ENCODE peak calls at places on chromosomes 12 and 14, in seven cellular contexts. One of them, this sample, is unnamed.

GRCh38 chr14:68890173-68890931 is 88.8 kb downstream of the ACTN1 start:
- DNase-seq in trophoblast cell: no peak
- DNase-seq in mesendoderm: no peak
- DNase-seq in neuronal stem cell: no peak
- DNase-seq in H1: no peak
- DNase-seq in H9: no peak
- DNase-seq in IMR-90: no peak
- DNase-seq in this sample: no peak

GRCh38 chr12:124402281-124403066 is 107.6 kb downstream of the RFLNA start:
- DNase-seq in IMR-90: no peak
- DNase-seq in H1: no peak
- DNase-seq in mesendoderm: peak
- DNase-seq in H9: peak
- DNase-seq in trophoblast cell: no peak
- DNase-seq in neuronal stem cell: no peak
- DNase-seq in this sample: no peak

GRCh38 chr14:102509744-102510615 is at the start of gene ANKRD9:
- DNase-seq in H9: peak
- DNase-seq in H1: peak
- DNase-seq in IMR-90: peak
- DNase-seq in trophoblast cell: peak
- DNase-seq in mesendoderm: peak
- DNase-seq in neuronal stem cell: peak
- DNase-seq in this sample: peak

GRCh38 chr14:101201535-101202125 is 298.1 kb upstream of the RTL1 start:
- DNase-seq in IMR-90: no peak
- DNase-seq in H9: peak
- DNase-seq in neuronal stem cell: no peak
- DNase-seq in H1: peak
- DNase-seq in trophoblast cell: no peak
- DNase-seq in mesendoderm: no peak
- DNase-seq in this sample: no peak

GRCh38 chr14:58216544-58216943 is 16.6 kb downstream of the ACTR10 start:
- DNase-seq in mesendoderm: no peak
- DNase-seq in IMR-90: peak
- DNase-seq in trophoblast cell: no peak
- DNase-seq in neuronal stem cell: no peak
- DNase-seq in H1: no peak
- DNase-seq in H9: no peak
- DNase-seq in this sample: peak

GRCh38 chr14:75646762-75647161 is 13.9 kb downstream of the ERG28 start:
- DNase-seq in trophoblast cell: peak
- DNase-seq in neuronal stem cell: no peak
- DNase-seq in IMR-90: no peak
- DNase-seq in H1: no peak
- DNase-seq in H9: no peak
- DNase-seq in mesendoderm: no peak
- DNase-seq in this sample: no peak

GRCh38 chr12:4320287-4320858 is 640 bp upstream of the TIGAR start:
- DNase-seq in mesendoderm: no peak
- DNase-seq in H1: no peak
- DNase-seq in neuronal stem cell: peak
- DNase-seq in trophoblast cell: peak
- DNase-seq in IMR-90: no peak
- DNase-seq in H9: no peak
- DNase-seq in this sample: no peak

GRCh38 chr14:104813286-104813685 is 12.4 kb downstream of the ZBTB42 start:
- DNase-seq in neuronal stem cell: no peak
- DNase-seq in H1: no peak
- DNase-seq in IMR-90: no peak
- DNase-seq in mesendoderm: no peak
- DNase-seq in H9: no peak
- DNase-seq in trophoblast cell: peak
- DNase-seq in this sample: no peak

GRCh38 chr12:92188517-92189188 is 43.0 kb upstream of the BTG1 start:
- DNase-seq in trophoblast cell: no peak
- DNase-seq in mesendoderm: no peak
- DNase-seq in H9: no peak
- DNase-seq in H1: no peak
- DNase-seq in IMR-90: no peak
- DNase-seq in neuronal stem cell: no peak
- DNase-seq in this sample: no peak

GRCh38 chr14:73428354-73428824 is 30.0 kb downstream of the NUMB start:
- DNase-seq in mesendoderm: no peak
- DNase-seq in H9: no peak
- DNase-seq in neuronal stem cell: no peak
- DNase-seq in H1: no peak
- DNase-seq in IMR-90: peak
- DNase-seq in trophoblast cell: peak
- DNase-seq in this sample: peak

GRCh38 chr12:89160716-89161123 is 191.6 kb downstream of the DUSP6 start:
- DNase-seq in H9: no peak
- DNase-seq in mesendoderm: peak
- DNase-seq in neuronal stem cell: no peak
- DNase-seq in trophoblast cell: peak
- DNase-seq in H1: no peak
- DNase-seq in IMR-90: peak
- DNase-seq in this sample: peak

GRCh38 chr12:3131129-3131528 is 54.0 kb downstream of the TSPAN9 start:
- DNase-seq in mesendoderm: no peak
- DNase-seq in H1: no peak
- DNase-seq in trophoblast cell: no peak
- DNase-seq in H9: peak
- DNase-seq in neuronal stem cell: no peak
- DNase-seq in IMR-90: no peak
- DNase-seq in this sample: no peak

GRCh38 chr14:104844306-104845032 is 20.6 kb upstream of the CEP170B start:
- DNase-seq in trophoblast cell: no peak
- DNase-seq in H1: peak
- DNase-seq in H9: peak
- DNase-seq in neuronal stem cell: no peak
- DNase-seq in IMR-90: no peak
- DNase-seq in mesendoderm: peak
- DNase-seq in this sample: no peak

GRCh38 chr12:85280138-85280983 is at the start of gene ALX1:
- DNase-seq in mesendoderm: peak
- DNase-seq in H1: peak
- DNase-seq in IMR-90: peak
- DNase-seq in H9: peak
- DNase-seq in neuronal stem cell: peak
- DNase-seq in trophoblast cell: peak
- DNase-seq in this sample: peak

GRCh38 chr12:12890492-12890814 is 909 bp upstream of the GPRC5A start:
- DNase-seq in neuronal stem cell: no peak
- DNase-seq in H1: no peak
- DNase-seq in H9: no peak
- DNase-seq in mesendoderm: no peak
- DNase-seq in IMR-90: peak
- DNase-seq in trophoblast cell: no peak
- DNase-seq in this sample: no peak

GRCh38 chr12:57893460-57894353 is 47.2 kb upstream of the CTDSP2 start:
- DNase-seq in mesendoderm: peak
- DNase-seq in H1: no peak
- DNase-seq in neuronal stem cell: no peak
- DNase-seq in IMR-90: peak
- DNase-seq in H9: peak
- DNase-seq in trophoblast cell: peak
- DNase-seq in this sample: peak

GRCh38 chr14:91352101-91352500 is 65.5 kb downstream of the CCDC88C start:
- DNase-seq in IMR-90: no peak
- DNase-seq in trophoblast cell: no peak
- DNase-seq in H9: no peak
- DNase-seq in neuronal stem cell: no peak
- DNase-seq in H1: no peak
- DNase-seq in mesendoderm: no peak
- DNase-seq in this sample: no peak

GRCh38 chr14:95346820-95347219 is 27.1 kb upstream of the CLMN start:
- DNase-seq in trophoblast cell: peak
- DNase-seq in neuronal stem cell: no peak
- DNase-seq in mesendoderm: peak
- DNase-seq in IMR-90: no peak
- DNase-seq in H9: peak
- DNase-seq in H1: no peak
- DNase-seq in this sample: no peak

GRCh38 chr12:69900720-69901131 is 75.7 kb downstream of the MYRFL start:
- DNase-seq in neuronal stem cell: peak
- DNase-seq in trophoblast cell: peak
- DNase-seq in mesendoderm: peak
- DNase-seq in H1: peak
- DNase-seq in H9: peak
- DNase-seq in IMR-90: peak
- DNase-seq in this sample: peak

GRCh38 chr14:99412122-99413061 is 68.3 kb downstream of the SETD3 start:
- DNase-seq in mesendoderm: peak
- DNase-seq in trophoblast cell: no peak
- DNase-seq in neuronal stem cell: no peak
- DNase-seq in H1: no peak
- DNase-seq in IMR-90: peak
- DNase-seq in H9: peak
- DNase-seq in this sample: peak

GRCh38 chr14:63922696-63923421 is 70.1 kb downstream of the SYNE2 start:
- DNase-seq in IMR-90: peak
- DNase-seq in trophoblast cell: peak
- DNase-seq in neuronal stem cell: no peak
- DNase-seq in H1: no peak
- DNase-seq in H9: no peak
- DNase-seq in mesendoderm: no peak
- DNase-seq in this sample: no peak

GRCh38 chr14:101022916-101023435 is 119.5 kb upstream of the RTL1 start:
- DNase-seq in neuronal stem cell: no peak
- DNase-seq in H9: no peak
- DNase-seq in H1: no peak
- DNase-seq in mesendoderm: no peak
- DNase-seq in IMR-90: no peak
- DNase-seq in trophoblast cell: no peak
- DNase-seq in this sample: no peak

GRCh38 chr14:25843761-25844470 is 753.9 kb downstream of the NOVA1 start:
- DNase-seq in trophoblast cell: no peak
- DNase-seq in neuronal stem cell: no peak
- DNase-seq in H1: no peak
- DNase-seq in H9: no peak
- DNase-seq in IMR-90: no peak
- DNase-seq in mesendoderm: no peak
- DNase-seq in this sample: no peak
- H3K18ac ChIP-seq in trophoblast cell: no peak
- H3K18ac ChIP-seq in neuronal stem cell: no peak
- H3K18ac ChIP-seq in H1: no peak
- H3K18ac ChIP-seq in H9: no peak
- H3K18ac ChIP-seq in IMR-90: no peak
- H3K18ac ChIP-seq in mesendoderm: no peak
- H3K18ac ChIP-seq in this sample: no peak

GRCh38 chr12:16036073-16036472 is 124.9 kb downstream of the DERA start:
- DNase-seq in H9: no peak
- DNase-seq in neuronal stem cell: peak
- DNase-seq in trophoblast cell: no peak
- DNase-seq in H1: no peak
- DNase-seq in mesendoderm: peak
- DNase-seq in IMR-90: no peak
- DNase-seq in this sample: no peak
- H3K18ac ChIP-seq in H9: no peak
- H3K18ac ChIP-seq in neuronal stem cell: no peak
- H3K18ac ChIP-seq in trophoblast cell: no peak
- H3K18ac ChIP-seq in H1: no peak
- H3K18ac ChIP-seq in mesendoderm: no peak
- H3K18ac ChIP-seq in IMR-90: no peak
- H3K18ac ChIP-seq in this sample: no peak

GRCh38 chr14:32232481-32232880 is 29.4 kb upstream of the RNU6-8 start:
- DNase-seq in IMR-90: no peak
- DNase-seq in trophoblast cell: no peak
- DNase-seq in neuronal stem cell: no peak
- DNase-seq in mesendoderm: no peak
- DNase-seq in H1: no peak
- DNase-seq in H9: no peak
- DNase-seq in this sample: no peak
- H3K18ac ChIP-seq in IMR-90: no peak
- H3K18ac ChIP-seq in trophoblast cell: no peak
- H3K18ac ChIP-seq in neuronal stem cell: no peak
- H3K18ac ChIP-seq in mesendoderm: no peak
- H3K18ac ChIP-seq in H1: no peak
- H3K18ac ChIP-seq in H9: no peak
- H3K18ac ChIP-seq in this sample: no peak

GRCh38 chr12:98127854-98128253 is 387.5 kb upstream of the TMPO start:
- DNase-seq in neuronal stem cell: no peak
- DNase-seq in H1: no peak
- DNase-seq in mesendoderm: no peak
- DNase-seq in trophoblast cell: no peak
- DNase-seq in IMR-90: no peak
- DNase-seq in H9: no peak
- DNase-seq in this sample: no peak
- H3K18ac ChIP-seq in neuronal stem cell: no peak
- H3K18ac ChIP-seq in H1: no peak
- H3K18ac ChIP-seq in mesendoderm: no peak
- H3K18ac ChIP-seq in trophoblast cell: no peak
- H3K18ac ChIP-seq in IMR-90: no peak
- H3K18ac ChIP-seq in H9: no peak
- H3K18ac ChIP-seq in this sample: no peak

DNA sequence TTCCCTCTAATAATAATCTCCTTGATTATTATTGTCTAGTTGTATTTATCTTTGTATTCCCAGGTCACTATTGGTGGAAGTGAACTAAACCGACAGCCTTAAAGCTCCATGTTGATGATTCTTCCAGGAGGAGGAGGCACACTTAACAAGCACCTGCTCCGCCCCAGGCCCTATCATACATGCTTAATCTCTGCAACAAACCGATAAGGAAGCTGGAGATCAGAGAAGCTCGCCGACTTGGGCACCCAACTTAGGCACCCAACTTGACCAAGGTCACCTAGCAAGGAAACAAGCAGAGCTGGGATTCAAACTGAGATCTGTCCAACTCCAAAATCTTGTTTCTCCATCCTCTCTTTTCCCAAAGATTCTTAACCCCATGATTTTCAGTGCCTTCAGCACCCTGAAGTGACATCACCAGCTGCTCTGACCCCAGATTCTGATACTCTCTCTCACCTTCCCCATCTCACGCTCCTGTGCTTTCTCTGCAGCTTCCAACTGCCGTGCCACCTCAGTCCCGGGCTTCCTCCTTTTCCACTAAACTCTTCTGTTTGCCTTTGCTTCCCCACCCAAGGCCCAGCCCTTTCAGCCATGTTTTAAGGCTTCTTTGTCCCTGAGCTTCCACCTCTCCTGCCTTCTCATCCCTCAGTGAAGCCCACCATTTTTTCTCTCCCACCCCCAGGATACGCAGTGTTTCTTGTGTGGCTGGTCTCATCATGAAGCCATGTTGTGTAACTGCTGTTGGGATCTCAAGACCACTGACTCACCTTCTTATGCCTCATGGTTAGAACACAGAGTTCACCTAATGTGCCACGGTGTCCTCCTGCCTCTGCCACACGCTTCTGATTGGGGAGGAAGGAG is 6.6 kb upstream of the KRT18 start:
- DNase-seq in neuronal stem cell: no peak
- DNase-seq in mesendoderm: no peak
- DNase-seq in H9: no peak
- DNase-seq in IMR-90: peak
- DNase-seq in trophoblast cell: peak
- DNase-seq in H1: no peak
- DNase-seq in this sample: no peak
- H3K18ac ChIP-seq in neuronal stem cell: peak
- H3K18ac ChIP-seq in mesendoderm: no peak
- H3K18ac ChIP-seq in H9: peak
- H3K18ac ChIP-seq in IMR-90: no peak
- H3K18ac ChIP-seq in trophoblast cell: peak
- H3K18ac ChIP-seq in H1: no peak
- H3K18ac ChIP-seq in this sample: no peak

This sample was measured in mesenchymal stem cell.